ENCODE peak calls at places on chromosome 3, in eight cellular contexts. M is substantia nigra, E is fibroblast of the conjunctiva, A is germinal center, G is ELR, N is mammary epithelial cell, S is NCI-H2081, Z is ACHN. R is an unnamed sample.

GRCh38 chr3:100650651-100651611 is 41.5 kb downstream of the ADGRG7 start:
- DNase-seq in A (peak; percentile 36), N (peak; percentile 72), G (peak; percentile 82), Z (peak; percentile 39), E (peak; percentile 21), M (no peak), S (no peak), R (peak; percentile 61)

GRCh38 chr3:11985866-11986265 is 18.3 kb upstream of the SYN2 start:
- DNase-seq in E (no peak), S (no peak), A (no peak), M (no peak), Z (no peak), G (no peak), N (no peak), R (no peak)

GRCh38 chr3:31671456-31671855 is 138.7 kb downstream of the STT3B start:
- DNase-seq in E (no peak), G (no peak), A (no peak), S (no peak), N (no peak), M (no peak), Z (no peak), R (no peak)

GRCh38 chr3:102169915-102170479 is 264.8 kb upstream of the ZPLD1 start:
- DNase-seq in A (no peak), S (no peak), M (no peak), G (no peak), N (no peak), E (no peak), Z (no peak), R (no peak)

GRCh38 chr3:75101329-75102147 is 487.1 kb upstream of the CNTN3 start:
- DNase-seq in G (no peak), Z (no peak), N (peak; percentile 59), M (no peak), S (no peak), E (no peak), A (no peak), R (no peak)

GRCh38 chr3:186955898-186956696 is 25.8 kb downstream of the ST6GAL1 start:
- DNase-seq in M (no peak), A (no peak), G (no peak), E (no peak), S (no peak), Z (no peak), N (no peak), R (no peak)

GRCh38 chr3:64300790-64301423 is 75.6 kb upstream of the PRICKLE2 start:
- DNase-seq in G (peak; percentile 70), N (peak; percentile 82), M (no peak), A (no peak), E (no peak), Z (no peak), S (no peak), R (peak; percentile 87)

GRCh38 chr3:189947948-189948723 is 172.6 kb downstream of the P3H2 start:
- DNase-seq in Z (peak; percentile 47), G (peak; percentile 61), N (peak; percentile 68), S (peak; percentile 19), E (no peak), M (no peak), A (no peak), R (no peak)

GRCh38 chr3:68878322-68878721 is 54.0 kb downstream of the TAFA4 start:
- DNase-seq in Z (peak; percentile 33), S (no peak), G (peak; percentile 39), M (no peak), E (no peak), N (no peak), A (peak; percentile 3), R (no peak)

GRCh38 chr3:177212278-177212610 is 15.0 kb upstream of the TBL1XR1 start:
- DNase-seq in A (no peak), S (no peak), E (no peak), M (no peak), N (no peak), Z (no peak), G (no peak), R (no peak)

GRCh38 chr3:187725218-187725617 is 20.1 kb downstream of the BCL6 start:
- DNase-seq in M (no peak), Z (no peak), S (no peak), N (no peak), A (no peak), G (no peak), E (no peak), R (no peak)

GRCh38 chr3:14410501-14411165 is 8.2 kb downstream of the SLC6A6 start:
- DNase-seq in M (no peak), N (peak; percentile 73), Z (peak; percentile 94), S (no peak), E (peak; percentile 53), G (peak; percentile 92), A (no peak), R (peak; percentile 75)

GRCh38 chr3:150311156-150311555 is 96.9 kb upstream of the TSC22D2 start:
- DNase-seq in N (no peak), M (no peak), S (no peak), Z (no peak), G (no peak), A (no peak), E (no peak), R (no peak)

GRCh38 chr3:195124378-195124985 is 146.5 kb downstream of the XXYLT1 start:
- DNase-seq in E (no peak), Z (no peak), S (no peak), G (no peak), M (no peak), N (no peak), A (no peak), R (no peak)

GRCh38 chr3:160393346-160394008 is 5.5 kb downstream of the IFT80 start:
- DNase-seq in N (no peak), S (no peak), G (no peak), A (no peak), E (no peak), Z (no peak), M (no peak), R (no peak)

GRCh38 chr3:167032267-167032876 is 347.7 kb downstream of the ZBBX start:
- DNase-seq in M (no peak), S (peak; percentile 75), E (peak; percentile 47), N (peak; percentile 36), G (peak; percentile 75), Z (peak; percentile 56), A (no peak), R (peak; percentile 22)

GRCh38 chr3:18438586-18438985 is 13.4 kb upstream of the SATB1 start:
- DNase-seq in E (no peak), A (no peak), G (no peak), S (peak; percentile 23), N (no peak), M (no peak), Z (no peak), R (no peak)

GRCh38 chr3:98574157-98574556 is 19.3 kb downstream of the CPOX start:
- DNase-seq in Z (no peak), A (no peak), S (no peak), G (no peak), M (no peak), N (no peak), E (no peak), R (no peak)

GRCh38 chr3:52174896-52175295 is 20.7 kb upstream of the POC1A start:
- DNase-seq in Z (no peak), N (peak; percentile 43), G (peak; percentile 45), E (no peak), M (no peak), A (no peak), S (no peak), R (no peak)

GRCh38 chr3:53046171-53047170 is 598 bp upstream of the SFMBT1 start:
- DNase-seq in S (no peak), N (no peak), Z (peak; percentile 65), G (peak; percentile 52), M (peak; percentile 58), E (no peak), A (peak; percentile 76), R (no peak)

GRCh38 chr3:159839561-159840379 is 148.9 kb upstream of the IL12A start:
- DNase-seq in M (peak; percentile 84), N (peak; percentile 55), G (no peak), E (no peak), S (no peak), A (peak; percentile 9), Z (peak; percentile 67), R (no peak)